ENCODE peak calls at places on chromosomes 1 and 21, in seven cellular contexts. One of them, this sample, is unnamed.

GRCh38 chr1:213138892-213139291 is 87.9 kb downstream of the RPS6KC1 start:
- DNase-seq in GF-D8: no peak
- DNase-seq in astrocyte of the spinal cord: peak; percentile 36
- DNase-seq in ureter: no peak
- DNase-seq in AG08395: no peak
- DNase-seq in activated CD4-positive, alpha-beta T cell treated with anti-CD3 and anti-CD28 coated beads, Interleukin-2, amount 10 ng/mL, durations not matched to agents 7 days and 5 days: no peak
- DNase-seq in progenitor cell of endocrine pancreas: no peak
- DNase-seq in this sample: peak; percentile 86

GRCh38 chr21:16709866-16710550 is 802.8 kb upstream of the CXADR start:
- DNase-seq in GF-D8: no peak
- DNase-seq in ureter: no peak
- DNase-seq in progenitor cell of endocrine pancreas: no peak
- DNase-seq in astrocyte of the spinal cord: peak; percentile 18
- DNase-seq in AG08395: peak; percentile 55
- DNase-seq in activated CD4-positive, alpha-beta T cell treated with anti-CD3 and anti-CD28 coated beads, Interleukin-2, amount 10 ng/mL, durations not matched to agents 7 days and 5 days: no peak
- DNase-seq in this sample: no peak

GRCh38 chr1:30645807-30646206 is 77.6 kb downstream of the MATN1 start:
- DNase-seq in GF-D8: no peak
- DNase-seq in astrocyte of the spinal cord: no peak
- DNase-seq in progenitor cell of endocrine pancreas: no peak
- DNase-seq in ureter: no peak
- DNase-seq in activated CD4-positive, alpha-beta T cell treated with anti-CD3 and anti-CD28 coated beads, Interleukin-2, amount 10 ng/mL, durations not matched to agents 7 days and 5 days: no peak
- DNase-seq in AG08395: peak; percentile 84
- DNase-seq in this sample: peak; percentile 47

GRCh38 chr21:39061766-39062165 is 121.5 kb downstream of the PSMG1 start:
- DNase-seq in ureter: no peak
- DNase-seq in astrocyte of the spinal cord: no peak
- DNase-seq in activated CD4-positive, alpha-beta T cell treated with anti-CD3 and anti-CD28 coated beads, Interleukin-2, amount 10 ng/mL, durations not matched to agents 7 days and 5 days: no peak
- DNase-seq in AG08395: no peak
- DNase-seq in GF-D8: no peak
- DNase-seq in progenitor cell of endocrine pancreas: no peak
- DNase-seq in this sample: no peak

GRCh38 chr1:233244183-233244582 is 51.3 kb downstream of the PCNX2 start:
- DNase-seq in ureter: no peak
- DNase-seq in astrocyte of the spinal cord: no peak
- DNase-seq in AG08395: peak; percentile 50
- DNase-seq in activated CD4-positive, alpha-beta T cell treated with anti-CD3 and anti-CD28 coated beads, Interleukin-2, amount 10 ng/mL, durations not matched to agents 7 days and 5 days: no peak
- DNase-seq in progenitor cell of endocrine pancreas: no peak
- DNase-seq in GF-D8: no peak
- DNase-seq in this sample: peak; percentile 58

GRCh38 chr1:150487763-150488115 is 520 bp downstream of the TARS2 start:
- DNase-seq in GF-D8: no peak
- DNase-seq in progenitor cell of endocrine pancreas: no peak
- DNase-seq in astrocyte of the spinal cord: no peak
- DNase-seq in AG08395: no peak
- DNase-seq in ureter: no peak
- DNase-seq in activated CD4-positive, alpha-beta T cell treated with anti-CD3 and anti-CD28 coated beads, Interleukin-2, amount 10 ng/mL, durations not matched to agents 7 days and 5 days: no peak
- DNase-seq in this sample: no peak

GRCh38 chr1:162502928-162503327 is 5.3 kb downstream of the UHMK1 start:
- DNase-seq in GF-D8: no peak
- DNase-seq in activated CD4-positive, alpha-beta T cell treated with anti-CD3 and anti-CD28 coated beads, Interleukin-2, amount 10 ng/mL, durations not matched to agents 7 days and 5 days: no peak
- DNase-seq in astrocyte of the spinal cord: peak; percentile 52
- DNase-seq in AG08395: peak; percentile 12
- DNase-seq in ureter: no peak
- DNase-seq in progenitor cell of endocrine pancreas: no peak
- DNase-seq in this sample: peak; percentile 82

GRCh38 chr1:58549231-58549958 is 2.9 kb upstream of the OMA1 start:
- DNase-seq in astrocyte of the spinal cord: no peak
- DNase-seq in ureter: no peak
- DNase-seq in activated CD4-positive, alpha-beta T cell treated with anti-CD3 and anti-CD28 coated beads, Interleukin-2, amount 10 ng/mL, durations not matched to agents 7 days and 5 days: no peak
- DNase-seq in GF-D8: no peak
- DNase-seq in progenitor cell of endocrine pancreas: no peak
- DNase-seq in AG08395: no peak
- DNase-seq in this sample: no peak

GRCh38 chr1:96234299-96234698 is 487.3 kb upstream of the PTBP2 start:
- DNase-seq in activated CD4-positive, alpha-beta T cell treated with anti-CD3 and anti-CD28 coated beads, Interleukin-2, amount 10 ng/mL, durations not matched to agents 7 days and 5 days: no peak
- DNase-seq in progenitor cell of endocrine pancreas: no peak
- DNase-seq in GF-D8: no peak
- DNase-seq in astrocyte of the spinal cord: peak; percentile 66
- DNase-seq in ureter: peak; percentile 50
- DNase-seq in AG08395: peak; percentile 6
- DNase-seq in this sample: no peak

GRCh38 chr1:27521336-27522147 is 31.6 kb upstream of the WASF2 start:
- DNase-seq in ureter: no peak
- DNase-seq in AG08395: no peak
- DNase-seq in GF-D8: no peak
- DNase-seq in progenitor cell of endocrine pancreas: no peak
- DNase-seq in activated CD4-positive, alpha-beta T cell treated with anti-CD3 and anti-CD28 coated beads, Interleukin-2, amount 10 ng/mL, durations not matched to agents 7 days and 5 days: peak; percentile 43
- DNase-seq in astrocyte of the spinal cord: no peak
- DNase-seq in this sample: no peak

GRCh38 chr21:44697811-44698734 is 1.1 kb downstream of the KRTAP10-12 start:
- DNase-seq in progenitor cell of endocrine pancreas: no peak
- DNase-seq in GF-D8: no peak
- DNase-seq in activated CD4-positive, alpha-beta T cell treated with anti-CD3 and anti-CD28 coated beads, Interleukin-2, amount 10 ng/mL, durations not matched to agents 7 days and 5 days: peak; percentile 4
- DNase-seq in AG08395: no peak
- DNase-seq in astrocyte of the spinal cord: peak; percentile 5
- DNase-seq in ureter: no peak
- DNase-seq in this sample: no peak

GRCh38 chr1:116033322-116033721 is 57.0 kb downstream of the SLC22A15 start:
- DNase-seq in progenitor cell of endocrine pancreas: no peak
- DNase-seq in GF-D8: no peak
- DNase-seq in ureter: peak; percentile 45
- DNase-seq in astrocyte of the spinal cord: no peak
- DNase-seq in AG08395: no peak
- DNase-seq in activated CD4-positive, alpha-beta T cell treated with anti-CD3 and anti-CD28 coated beads, Interleukin-2, amount 10 ng/mL, durations not matched to agents 7 days and 5 days: no peak
- DNase-seq in this sample: no peak

GRCh38 chr21:44551290-44552015 is at the start of gene KRTAP10-2:
- DNase-seq in astrocyte of the spinal cord: no peak
- DNase-seq in progenitor cell of endocrine pancreas: peak; percentile 8
- DNase-seq in activated CD4-positive, alpha-beta T cell treated with anti-CD3 and anti-CD28 coated beads, Interleukin-2, amount 10 ng/mL, durations not matched to agents 7 days and 5 days: no peak
- DNase-seq in AG08395: no peak
- DNase-seq in GF-D8: no peak
- DNase-seq in ureter: no peak
- DNase-seq in this sample: no peak

GRCh38 chr1:179105393-179105792 is 23.5 kb downstream of the TOR3A start:
- DNase-seq in AG08395: no peak
- DNase-seq in progenitor cell of endocrine pancreas: no peak
- DNase-seq in activated CD4-positive, alpha-beta T cell treated with anti-CD3 and anti-CD28 coated beads, Interleukin-2, amount 10 ng/mL, durations not matched to agents 7 days and 5 days: no peak
- DNase-seq in ureter: no peak
- DNase-seq in GF-D8: no peak
- DNase-seq in astrocyte of the spinal cord: no peak
- DNase-seq in this sample: no peak

GRCh38 chr1:30335389-30335996 is 387.9 kb downstream of the MATN1 start:
- DNase-seq in AG08395: no peak
- DNase-seq in progenitor cell of endocrine pancreas: no peak
- DNase-seq in activated CD4-positive, alpha-beta T cell treated with anti-CD3 and anti-CD28 coated beads, Interleukin-2, amount 10 ng/mL, durations not matched to agents 7 days and 5 days: no peak
- DNase-seq in ureter: no peak
- DNase-seq in GF-D8: no peak
- DNase-seq in astrocyte of the spinal cord: no peak
- DNase-seq in this sample: peak; percentile 20

GRCh38 chr1:119871881-119872280 is 24.4 kb downstream of the ADAM30 start:
- DNase-seq in activated CD4-positive, alpha-beta T cell treated with anti-CD3 and anti-CD28 coated beads, Interleukin-2, amount 10 ng/mL, durations not matched to agents 7 days and 5 days: no peak
- DNase-seq in progenitor cell of endocrine pancreas: no peak
- DNase-seq in GF-D8: no peak
- DNase-seq in astrocyte of the spinal cord: peak; percentile 46
- DNase-seq in AG08395: no peak
- DNase-seq in ureter: no peak
- DNase-seq in this sample: peak; percentile 28

GRCh38 chr1:177849130-177849529 is 120.7 kb downstream of the SEC16B start:
- DNase-seq in astrocyte of the spinal cord: peak; percentile 24
- DNase-seq in activated CD4-positive, alpha-beta T cell treated with anti-CD3 and anti-CD28 coated beads, Interleukin-2, amount 10 ng/mL, durations not matched to agents 7 days and 5 days: no peak
- DNase-seq in GF-D8: no peak
- DNase-seq in ureter: no peak
- DNase-seq in progenitor cell of endocrine pancreas: no peak
- DNase-seq in AG08395: peak; percentile 41
- DNase-seq in this sample: peak; percentile 60

GRCh38 chr1:204110894-204111633 is 38.1 kb downstream of the SOX13 start:
- DNase-seq in activated CD4-positive, alpha-beta T cell treated with anti-CD3 and anti-CD28 coated beads, Interleukin-2, amount 10 ng/mL, durations not matched to agents 7 days and 5 days: no peak
- DNase-seq in astrocyte of the spinal cord: no peak
- DNase-seq in GF-D8: no peak
- DNase-seq in progenitor cell of endocrine pancreas: no peak
- DNase-seq in AG08395: no peak
- DNase-seq in ureter: no peak
- DNase-seq in this sample: no peak

GRCh38 chr1:109947582-109948284 is 36.8 kb upstream of the AHCYL1 start:
- DNase-seq in ureter: no peak
- DNase-seq in activated CD4-positive, alpha-beta T cell treated with anti-CD3 and anti-CD28 coated beads, Interleukin-2, amount 10 ng/mL, durations not matched to agents 7 days and 5 days: no peak
- DNase-seq in progenitor cell of endocrine pancreas: no peak
- DNase-seq in AG08395: no peak
- DNase-seq in GF-D8: no peak
- DNase-seq in astrocyte of the spinal cord: no peak
- DNase-seq in this sample: no peak

GRCh38 chr1:42933610-42934009 is 25.1 kb downstream of the SLC2A1 start:
- DNase-seq in AG08395: no peak
- DNase-seq in GF-D8: no peak
- DNase-seq in astrocyte of the spinal cord: no peak
- DNase-seq in activated CD4-positive, alpha-beta T cell treated with anti-CD3 and anti-CD28 coated beads, Interleukin-2, amount 10 ng/mL, durations not matched to agents 7 days and 5 days: no peak
- DNase-seq in progenitor cell of endocrine pancreas: no peak
- DNase-seq in ureter: no peak
- DNase-seq in this sample: no peak

GRCh38 chr1:175178056-175178455 is 14.5 kb downstream of the KIAA0040 start:
- DNase-seq in GF-D8: no peak
- DNase-seq in ureter: no peak
- DNase-seq in activated CD4-positive, alpha-beta T cell treated with anti-CD3 and anti-CD28 coated beads, Interleukin-2, amount 10 ng/mL, durations not matched to agents 7 days and 5 days: no peak
- DNase-seq in progenitor cell of endocrine pancreas: no peak
- DNase-seq in astrocyte of the spinal cord: no peak
- DNase-seq in AG08395: no peak
- DNase-seq in this sample: no peak

GRCh38 chr21:39863111-39863510 is 4.1 kb upstream of the PCP4 start:
- DNase-seq in ureter: no peak
- DNase-seq in astrocyte of the spinal cord: peak; percentile 46
- DNase-seq in GF-D8: no peak
- DNase-seq in AG08395: no peak
- DNase-seq in activated CD4-positive, alpha-beta T cell treated with anti-CD3 and anti-CD28 coated beads, Interleukin-2, amount 10 ng/mL, durations not matched to agents 7 days and 5 days: no peak
- DNase-seq in progenitor cell of endocrine pancreas: no peak
- DNase-seq in this sample: no peak

GRCh38 chr1:153841463-153841994 is 66.3 kb downstream of the SLC27A3 start:
- DNase-seq in GF-D8: no peak
- DNase-seq in progenitor cell of endocrine pancreas: no peak
- DNase-seq in ureter: no peak
- DNase-seq in astrocyte of the spinal cord: peak; percentile 57
- DNase-seq in activated CD4-positive, alpha-beta T cell treated with anti-CD3 and anti-CD28 coated beads, Interleukin-2, amount 10 ng/mL, durations not matched to agents 7 days and 5 days: no peak
- DNase-seq in AG08395: no peak
- DNase-seq in this sample: peak; percentile 67

GRCh38 chr1:24609949-24610517 is 33.1 kb upstream of the SRRM1 start:
- DNase-seq in AG08395: no peak
- DNase-seq in astrocyte of the spinal cord: no peak
- DNase-seq in GF-D8: no peak
- DNase-seq in progenitor cell of endocrine pancreas: no peak
- DNase-seq in ureter: no peak
- DNase-seq in activated CD4-positive, alpha-beta T cell treated with anti-CD3 and anti-CD28 coated beads, Interleukin-2, amount 10 ng/mL, durations not matched to agents 7 days and 5 days: no peak
- DNase-seq in this sample: no peak

GRCh38 chr1:215267495-215267894 is 185.0 kb downstream of the KCNK2 start:
- DNase-seq in activated CD4-positive, alpha-beta T cell treated with anti-CD3 and anti-CD28 coated beads, Interleukin-2, amount 10 ng/mL, durations not matched to agents 7 days and 5 days: no peak
- DNase-seq in AG08395: no peak
- DNase-seq in GF-D8: no peak
- DNase-seq in progenitor cell of endocrine pancreas: no peak
- DNase-seq in astrocyte of the spinal cord: no peak
- DNase-seq in ureter: no peak
- DNase-seq in this sample: peak; percentile 23